ENCODE peak calls at places on chromosomes 3 and 15, in eight cellular contexts. One of them, this sample, is unnamed.

GRCh38 chr3:179565496-179565895 is 2.8 kb downstream of the ACTL6A start:
- DNase-seq in stimulated activated CD4-positive, alpha-beta T cell treated with anti-CD3 and anti-CD28 coated beads, Interleukin-15, amount 100 ng/mL, for 24 hours: no peak
- DNase-seq in RPMI7951: no peak
- DNase-seq in ascending aorta: no peak
- DNase-seq in A673: no peak
- DNase-seq in adipocyte: no peak
- DNase-seq in AG04450: no peak
- DNase-seq in ELR: peak
- DNase-seq in this sample: peak

GRCh38 chr3:177473184-177473583 is 275.9 kb upstream of the TBL1XR1 start:
- DNase-seq in stimulated activated CD4-positive, alpha-beta T cell treated with anti-CD3 and anti-CD28 coated beads, Interleukin-15, amount 100 ng/mL, for 24 hours: no peak
- DNase-seq in AG04450: no peak
- DNase-seq in adipocyte: no peak
- DNase-seq in A673: no peak
- DNase-seq in ELR: no peak
- DNase-seq in ascending aorta: no peak
- DNase-seq in RPMI7951: no peak
- DNase-seq in this sample: no peak

GRCh38 chr3:173889522-173890055 is 492.0 kb downstream of the NLGN1 start:
- DNase-seq in ascending aorta: no peak
- DNase-seq in ELR: peak
- DNase-seq in RPMI7951: no peak
- DNase-seq in adipocyte: peak
- DNase-seq in stimulated activated CD4-positive, alpha-beta T cell treated with anti-CD3 and anti-CD28 coated beads, Interleukin-15, amount 100 ng/mL, for 24 hours: no peak
- DNase-seq in AG04450: no peak
- DNase-seq in A673: no peak
- DNase-seq in this sample: no peak

GRCh38 chr15:42490743-42491539 is at the start of gene ZNF106:
- DNase-seq in adipocyte: peak
- DNase-seq in stimulated activated CD4-positive, alpha-beta T cell treated with anti-CD3 and anti-CD28 coated beads, Interleukin-15, amount 100 ng/mL, for 24 hours: peak
- DNase-seq in ELR: peak
- DNase-seq in RPMI7951: peak
- DNase-seq in A673: peak
- DNase-seq in ascending aorta: no peak
- DNase-seq in AG04450: peak
- DNase-seq in this sample: peak

GRCh38 chr3:167940241-167940640 is 155.5 kb downstream of the GOLIM4 start:
- DNase-seq in A673: no peak
- DNase-seq in ascending aorta: no peak
- DNase-seq in stimulated activated CD4-positive, alpha-beta T cell treated with anti-CD3 and anti-CD28 coated beads, Interleukin-15, amount 100 ng/mL, for 24 hours: no peak
- DNase-seq in AG04450: no peak
- DNase-seq in adipocyte: no peak
- DNase-seq in ELR: no peak
- DNase-seq in RPMI7951: peak
- DNase-seq in this sample: no peak

GRCh38 chr3:47634996-47635395 is 56.3 kb upstream of the CSPG5 start:
- DNase-seq in RPMI7951: peak
- DNase-seq in adipocyte: no peak
- DNase-seq in ELR: no peak
- DNase-seq in ascending aorta: no peak
- DNase-seq in A673: no peak
- DNase-seq in stimulated activated CD4-positive, alpha-beta T cell treated with anti-CD3 and anti-CD28 coated beads, Interleukin-15, amount 100 ng/mL, for 24 hours: no peak
- DNase-seq in AG04450: no peak
- DNase-seq in this sample: no peak

GRCh38 chr3:127457094-127457475 is 133.4 kb downstream of the TPRA1 start:
- DNase-seq in RPMI7951: peak
- DNase-seq in stimulated activated CD4-positive, alpha-beta T cell treated with anti-CD3 and anti-CD28 coated beads, Interleukin-15, amount 100 ng/mL, for 24 hours: peak
- DNase-seq in AG04450: no peak
- DNase-seq in A673: peak
- DNase-seq in ascending aorta: no peak
- DNase-seq in ELR: peak
- DNase-seq in adipocyte: peak
- DNase-seq in this sample: peak

GRCh38 chr3:86563358-86563970 is 427.5 kb downstream of the VGLL3 start:
- DNase-seq in ascending aorta: no peak
- DNase-seq in stimulated activated CD4-positive, alpha-beta T cell treated with anti-CD3 and anti-CD28 coated beads, Interleukin-15, amount 100 ng/mL, for 24 hours: no peak
- DNase-seq in RPMI7951: peak
- DNase-seq in adipocyte: peak
- DNase-seq in A673: peak
- DNase-seq in ELR: peak
- DNase-seq in AG04450: peak
- DNase-seq in this sample: peak

GRCh38 chr3:38582941-38583645 is 66.4 kb downstream of the SCN5A start:
- DNase-seq in ELR: no peak
- DNase-seq in stimulated activated CD4-positive, alpha-beta T cell treated with anti-CD3 and anti-CD28 coated beads, Interleukin-15, amount 100 ng/mL, for 24 hours: no peak
- DNase-seq in A673: no peak
- DNase-seq in ascending aorta: no peak
- DNase-seq in AG04450: no peak
- DNase-seq in RPMI7951: no peak
- DNase-seq in adipocyte: no peak
- DNase-seq in this sample: no peak

GRCh38 chr15:70212288-70212962 is 114.7 kb upstream of the TLE3 start:
- DNase-seq in ascending aorta: no peak
- DNase-seq in A673: no peak
- DNase-seq in RPMI7951: no peak
- DNase-seq in adipocyte: no peak
- DNase-seq in AG04450: no peak
- DNase-seq in ELR: no peak
- DNase-seq in stimulated activated CD4-positive, alpha-beta T cell treated with anti-CD3 and anti-CD28 coated beads, Interleukin-15, amount 100 ng/mL, for 24 hours: no peak
- DNase-seq in this sample: peak

This sample was measured in lung microvascular endothelial cell.